ENCODE peak calls at places on chromosomes 11 and 22, in seven cellular contexts. A is HS-27A; W is NCI-H2081; Y is cardiac muscle cell; C is GM13976; Q is germinal center; B is stimulated activated CD4-positive, alpha-beta T cell treated with anti-CD3 and anti-CD28 coated beads, Interleukin-1b, Interleukin-23, amount 100 ng/mL, for 1 hour. V is an unnamed sample.

GRCh38 chr11:62930157-62930556 is 9.0 kb upstream of the CHRM1 start:
- DNase-seq in Q (no peak), B (no peak), C (no peak), W (no peak), A (no peak), Y (no peak), V (no peak)

GRCh38 chr22:24101966-24102365 is 79.3 kb upstream of the SUSD2 start:
- DNase-seq in Y (no peak), Q (no peak), C (no peak), A (no peak), W (no peak), B (no peak), V (no peak)

GRCh38 chr11:130369141-130369691 is 54.5 kb upstream of the ZBTB44 start:
- DNase-seq in A (no peak), B (no peak), Q (no peak), C (no peak), W (no peak), Y (no peak), V (no peak)

GRCh38 chr11:128098840-128099239 is 488.5 kb downstream of the ETS1 start:
- DNase-seq in A (no peak), Y (no peak), C (no peak), Q (no peak), W (no peak), B (no peak), V (no peak)

GRCh38 chr11:10317776-10318526 is 13.1 kb downstream of the ADM start:
- DNase-seq in Y (no peak), C (peak), W (no peak), B (no peak), Q (peak), A (no peak), V (peak)

GRCh38 chr11:104254347-104254746 is 90.4 kb upstream of the PDGFD start:
- DNase-seq in C (no peak), W (peak), A (no peak), Q (peak), B (no peak), Y (peak), V (peak)

GRCh38 chr11:62558669-62559068 is 12.1 kb upstream of the AHNAK start:
- DNase-seq in Y (no peak), C (no peak), Q (no peak), W (no peak), A (no peak), B (no peak), V (no peak)

GRCh38 chr11:121352301-121352891 is 59.8 kb downstream of the SC5D start:
- DNase-seq in C (no peak), A (no peak), Q (no peak), B (no peak), W (peak), Y (no peak), V (no peak)

GRCh38 chr11:13223112-13223511 is 54.5 kb upstream of the BMAL1 start:
- DNase-seq in A (no peak), C (no peak), B (no peak), Q (no peak), W (no peak), Y (no peak), V (no peak)

GRCh38 chr11:116459233-116459632 is 313.6 kb downstream of the BUD13 start:
- DNase-seq in Q (no peak), W (no peak), C (no peak), B (no peak), A (no peak), Y (no peak), V (no peak)

GRCh38 chr11:6637871-6638270 is 17.7 kb downstream of the DCHS1 start:
- DNase-seq in W (no peak), Y (peak), Q (no peak), C (no peak), B (no peak), A (no peak), V (no peak)

GRCh38 chr11:119717839-119718534 is 11.0 kb downstream of the NECTIN1 start:
- DNase-seq in Q (no peak), Y (no peak), W (no peak), A (no peak), B (no peak), C (no peak), V (no peak)

GRCh38 chr11:646214-646613 is 9.1 kb downstream of the DRD4 start:
- DNase-seq in C (peak), Q (no peak), Y (no peak), A (no peak), B (no peak), W (no peak), V (no peak)

GRCh38 chr11:8959546-8960166 is 4.6 kb downstream of the TMEM9B start:
- DNase-seq in Y (peak), Q (peak), A (peak), W (no peak), C (peak), B (no peak), V (peak)